ENCODE peak calls at places on chromosomes 12 and 14, in ten cellular contexts. One of them, this sample, is unnamed.

GRCh38 chr14:68756071-68756481 is 36.8 kb downstream of the ZFP36L1 start:
- DNase-seq in Peyer's patch: no peak
- DNase-seq in left ventricle myocardium superior: no peak
- DNase-seq in NCI-H1694 treated with DMSO at 0.1 percent for 48 hours: no peak
- DNase-seq in aorta: no peak
- DNase-seq in neural crest cell: no peak
- DNase-seq in COR-L47: no peak
- DNase-seq in naive thymus-derived CD8-positive, alpha-beta T cell: no peak
- DNase-seq in activated gamma-delta T cell treated with Interleukin-2 at 50 U/mL for 16 hours: no peak
- DNase-seq in transverse colon: no peak
- DNase-seq in this sample: no peak

GRCh38 chr12:70011353-70011752 is 186.3 kb downstream of the MYRFL start:
- DNase-seq in naive thymus-derived CD8-positive, alpha-beta T cell: no peak
- DNase-seq in activated gamma-delta T cell treated with Interleukin-2 at 50 U/mL for 16 hours: no peak
- DNase-seq in left ventricle myocardium superior: no peak
- DNase-seq in COR-L47: no peak
- DNase-seq in neural crest cell: no peak
- DNase-seq in aorta: no peak
- DNase-seq in Peyer's patch: no peak
- DNase-seq in transverse colon: no peak
- DNase-seq in NCI-H1694 treated with DMSO at 0.1 percent for 48 hours: no peak
- DNase-seq in this sample: no peak

GRCh38 chr12:3225154-3225795 is 148.1 kb downstream of the TSPAN9 start:
- DNase-seq in aorta: no peak
- DNase-seq in neural crest cell: no peak
- DNase-seq in transverse colon: no peak
- DNase-seq in left ventricle myocardium superior: peak; percentile 46
- DNase-seq in Peyer's patch: no peak
- DNase-seq in naive thymus-derived CD8-positive, alpha-beta T cell: no peak
- DNase-seq in COR-L47: no peak
- DNase-seq in NCI-H1694 treated with DMSO at 0.1 percent for 48 hours: peak; percentile 52
- DNase-seq in activated gamma-delta T cell treated with Interleukin-2 at 50 U/mL for 16 hours: no peak
- DNase-seq in this sample: no peak

GRCh38 chr14:73364559-73364958 is 93.8 kb downstream of the NUMB start:
- DNase-seq in naive thymus-derived CD8-positive, alpha-beta T cell: no peak
- DNase-seq in NCI-H1694 treated with DMSO at 0.1 percent for 48 hours: no peak
- DNase-seq in aorta: no peak
- DNase-seq in COR-L47: no peak
- DNase-seq in transverse colon: no peak
- DNase-seq in activated gamma-delta T cell treated with Interleukin-2 at 50 U/mL for 16 hours: no peak
- DNase-seq in Peyer's patch: no peak
- DNase-seq in left ventricle myocardium superior: no peak
- DNase-seq in neural crest cell: no peak
- DNase-seq in this sample: no peak

GRCh38 chr14:103495854-103496253 is 26.8 kb downstream of the CKB start:
- DNase-seq in neural crest cell: no peak
- DNase-seq in transverse colon: no peak
- DNase-seq in NCI-H1694 treated with DMSO at 0.1 percent for 48 hours: no peak
- DNase-seq in aorta: no peak
- DNase-seq in activated gamma-delta T cell treated with Interleukin-2 at 50 U/mL for 16 hours: no peak
- DNase-seq in COR-L47: no peak
- DNase-seq in naive thymus-derived CD8-positive, alpha-beta T cell: no peak
- DNase-seq in Peyer's patch: peak; percentile 21
- DNase-seq in left ventricle myocardium superior: no peak
- DNase-seq in this sample: no peak

GRCh38 chr14:91241848-91242247 is 2.7 kb downstream of the GPR68 start:
- DNase-seq in COR-L47: no peak
- DNase-seq in Peyer's patch: peak; percentile 79
- DNase-seq in neural crest cell: no peak
- DNase-seq in activated gamma-delta T cell treated with Interleukin-2 at 50 U/mL for 16 hours: peak; percentile 29
- DNase-seq in transverse colon: no peak
- DNase-seq in aorta: no peak
- DNase-seq in naive thymus-derived CD8-positive, alpha-beta T cell: no peak
- DNase-seq in left ventricle myocardium superior: no peak
- DNase-seq in NCI-H1694 treated with DMSO at 0.1 percent for 48 hours: no peak
- DNase-seq in this sample: no peak

GRCh38 chr12:47082963-47083621 is 3.3 kb upstream of the AMIGO2 start:
- DNase-seq in naive thymus-derived CD8-positive, alpha-beta T cell: no peak
- DNase-seq in transverse colon: no peak
- DNase-seq in NCI-H1694 treated with DMSO at 0.1 percent for 48 hours: no peak
- DNase-seq in neural crest cell: no peak
- DNase-seq in activated gamma-delta T cell treated with Interleukin-2 at 50 U/mL for 16 hours: no peak
- DNase-seq in aorta: no peak
- DNase-seq in COR-L47: no peak
- DNase-seq in Peyer's patch: no peak
- DNase-seq in left ventricle myocardium superior: no peak
- DNase-seq in this sample: no peak

GRCh38 chr12:93785262-93786010 is 108.3 kb downstream of the CRADD start:
- DNase-seq in COR-L47: no peak
- DNase-seq in NCI-H1694 treated with DMSO at 0.1 percent for 48 hours: no peak
- DNase-seq in activated gamma-delta T cell treated with Interleukin-2 at 50 U/mL for 16 hours: no peak
- DNase-seq in aorta: no peak
- DNase-seq in Peyer's patch: peak; percentile 79
- DNase-seq in naive thymus-derived CD8-positive, alpha-beta T cell: no peak
- DNase-seq in transverse colon: peak; percentile 16
- DNase-seq in neural crest cell: no peak
- DNase-seq in left ventricle myocardium superior: no peak
- DNase-seq in this sample: no peak

GRCh38 chr14:102775855-102776760 is 1.1 kb upstream of the TRAF3 start:
- DNase-seq in naive thymus-derived CD8-positive, alpha-beta T cell: no peak
- DNase-seq in aorta: no peak
- DNase-seq in transverse colon: peak; percentile 70
- DNase-seq in Peyer's patch: peak; percentile 82
- DNase-seq in neural crest cell: no peak
- DNase-seq in activated gamma-delta T cell treated with Interleukin-2 at 50 U/mL for 16 hours: no peak
- DNase-seq in left ventricle myocardium superior: no peak
- DNase-seq in NCI-H1694 treated with DMSO at 0.1 percent for 48 hours: no peak
- DNase-seq in COR-L47: no peak
- DNase-seq in this sample: peak; percentile 67

GRCh38 chr12:47935196-47935595 is 28.2 kb upstream of the TMEM106C start:
- DNase-seq in activated gamma-delta T cell treated with Interleukin-2 at 50 U/mL for 16 hours: no peak
- DNase-seq in COR-L47: no peak
- DNase-seq in transverse colon: no peak
- DNase-seq in neural crest cell: no peak
- DNase-seq in left ventricle myocardium superior: peak; percentile 79
- DNase-seq in NCI-H1694 treated with DMSO at 0.1 percent for 48 hours: peak; percentile 67
- DNase-seq in aorta: no peak
- DNase-seq in Peyer's patch: peak; percentile 56
- DNase-seq in naive thymus-derived CD8-positive, alpha-beta T cell: no peak
- DNase-seq in this sample: no peak

GRCh38 chr12:88122666-88123065 is 19.2 kb downstream of the CEP290 start:
- DNase-seq in Peyer's patch: no peak
- DNase-seq in NCI-H1694 treated with DMSO at 0.1 percent for 48 hours: no peak
- DNase-seq in activated gamma-delta T cell treated with Interleukin-2 at 50 U/mL for 16 hours: no peak
- DNase-seq in transverse colon: no peak
- DNase-seq in left ventricle myocardium superior: no peak
- DNase-seq in aorta: no peak
- DNase-seq in naive thymus-derived CD8-positive, alpha-beta T cell: no peak
- DNase-seq in neural crest cell: no peak
- DNase-seq in COR-L47: no peak
- DNase-seq in this sample: no peak

GRCh38 chr14:36661506-36662257 is at the start of gene PAX9:
- DNase-seq in Peyer's patch: peak; percentile 80
- DNase-seq in left ventricle myocardium superior: peak; percentile 75
- DNase-seq in naive thymus-derived CD8-positive, alpha-beta T cell: no peak
- DNase-seq in activated gamma-delta T cell treated with Interleukin-2 at 50 U/mL for 16 hours: no peak
- DNase-seq in transverse colon: peak; percentile 86
- DNase-seq in NCI-H1694 treated with DMSO at 0.1 percent for 48 hours: peak; percentile 86
- DNase-seq in COR-L47: peak; percentile 91
- DNase-seq in neural crest cell: peak; percentile 72
- DNase-seq in aorta: peak; percentile 92
- DNase-seq in this sample: peak; percentile 90

GRCh38 chr12:54463034-54463433 is 10.4 kb downstream of the GTSF1 start:
- DNase-seq in naive thymus-derived CD8-positive, alpha-beta T cell: no peak
- DNase-seq in activated gamma-delta T cell treated with Interleukin-2 at 50 U/mL for 16 hours: no peak
- DNase-seq in left ventricle myocardium superior: peak; percentile 34
- DNase-seq in aorta: no peak
- DNase-seq in Peyer's patch: no peak
- DNase-seq in NCI-H1694 treated with DMSO at 0.1 percent for 48 hours: no peak
- DNase-seq in COR-L47: no peak
- DNase-seq in transverse colon: no peak
- DNase-seq in neural crest cell: no peak
- DNase-seq in this sample: no peak

GRCh38 chr12:120432772-120433525 is 5.0 kb upstream of the COX6A1 start:
- DNase-seq in Peyer's patch: no peak
- DNase-seq in transverse colon: no peak
- DNase-seq in naive thymus-derived CD8-positive, alpha-beta T cell: no peak
- DNase-seq in NCI-H1694 treated with DMSO at 0.1 percent for 48 hours: no peak
- DNase-seq in left ventricle myocardium superior: no peak
- DNase-seq in neural crest cell: no peak
- DNase-seq in activated gamma-delta T cell treated with Interleukin-2 at 50 U/mL for 16 hours: no peak
- DNase-seq in aorta: no peak
- DNase-seq in COR-L47: no peak
- DNase-seq in this sample: no peak

This sample was measured in colonic mucosa.